ENCODE peak calls at places on chromosomes 1 and 21, in seven cellular contexts. W, N, F, X, B, H and V are unnamed samples.

GRCh38 chr1:169103443-169103842 is 3.0 kb upstream of the ATP1B1 start:
- DNase-seq in W (no peak), N (no peak), F (no peak), X (no peak), B (no peak), H (no peak), V (no peak)

GRCh38 chr1:180949616-180950000 is 36.9 kb downstream of the KIAA1614 start:
- DNase-seq in W (peak; percentile 16), N (no peak), F (no peak), X (no peak), B (no peak), H (no peak), V (no peak)

GRCh38 chr1:185074307-185074706 is 28.9 kb downstream of the RNF2 start:
- DNase-seq in W (no peak), N (no peak), F (no peak), X (no peak), B (no peak), H (no peak), V (no peak)

GRCh38 chr1:109687641-109688499 is at the start of gene GSTM1:
- DNase-seq in W (no peak), N (no peak), F (no peak), X (peak; percentile 49), B (no peak), H (peak; percentile 25), V (no peak)

GRCh38 chr1:12029720-12030339 is 10.5 kb downstream of the MIIP start:
- DNase-seq in W (no peak), N (no peak), F (no peak), X (no peak), B (no peak), H (no peak), V (no peak)

GRCh38 chr1:62784509-62785365 is 805 bp downstream of the ATG4C start:
- DNase-seq in W (peak; percentile 49), N (peak; percentile 9), F (no peak), X (no peak), B (no peak), H (no peak), V (no peak)

GRCh38 chr1:67957026-67957425 is 93.4 kb downstream of the DIRAS3 start:
- DNase-seq in W (peak; percentile 48), N (no peak), F (no peak), X (no peak), B (no peak), H (no peak), V (no peak)

GRCh38 chr1:240337795-240338194 is 246.1 kb downstream of the FMN2 start:
- DNase-seq in W (peak; percentile 5), N (no peak), F (no peak), X (no peak), B (no peak), H (no peak), V (peak; percentile 10)

GRCh38 chr21:45763506-45763905 is 120.0 kb downstream of the PCBP3 start:
- DNase-seq in W (no peak), N (no peak), F (no peak), X (no peak), B (no peak), H (no peak), V (no peak)

GRCh38 chr1:117093091-117093534 is 28.4 kb downstream of the TRIM45 start:
- DNase-seq in W (no peak), N (no peak), F (no peak), X (peak; percentile 29), B (no peak), H (no peak), V (no peak)

DNA sequence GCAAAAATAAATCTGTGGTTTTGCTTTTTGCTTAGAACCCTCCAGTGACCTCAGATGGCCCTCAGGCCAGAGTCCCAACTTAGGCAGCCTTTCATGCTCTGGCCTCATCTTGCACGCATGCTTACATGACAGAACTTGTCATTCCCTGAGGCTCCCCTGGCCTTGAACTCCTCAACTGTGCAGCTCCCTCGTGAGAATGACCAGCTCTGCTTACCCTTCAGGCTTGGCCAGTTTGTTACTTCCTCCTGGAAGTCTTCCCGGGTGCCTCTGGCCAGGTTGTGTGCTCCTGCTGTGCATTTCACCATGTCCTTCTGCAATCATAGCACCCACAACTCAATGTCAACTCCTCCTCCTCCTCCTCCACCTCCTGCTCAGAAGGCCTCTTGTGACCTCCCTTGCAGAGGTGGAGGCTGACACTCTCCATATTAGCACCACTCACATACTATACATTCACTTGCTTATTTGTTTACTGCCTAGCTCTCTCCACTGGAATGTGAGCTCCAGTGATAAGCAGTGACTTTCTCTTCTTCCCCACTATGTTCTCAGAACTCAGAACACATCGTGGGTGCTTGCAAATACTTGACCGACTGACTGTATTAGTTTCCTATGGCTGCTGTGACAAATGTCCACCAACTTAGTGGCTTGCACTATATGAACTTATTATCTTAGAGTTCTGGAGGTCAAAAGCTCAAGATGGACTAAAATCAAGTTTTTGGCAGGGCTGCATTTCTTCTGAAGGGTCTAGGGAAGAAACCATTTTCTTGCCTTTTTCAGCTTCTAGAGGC is 41.9 kb downstream of the RCSD1 start:
- DNase-seq in W (no peak), N (no peak), F (no peak), X (no peak), B (no peak), H (no peak), V (peak; percentile 97)
- TF ChIP-seq JUND in W (no peak), N (no peak), F (no peak), X (no peak), B (no peak), H (no peak), V (no peak)

DNA sequence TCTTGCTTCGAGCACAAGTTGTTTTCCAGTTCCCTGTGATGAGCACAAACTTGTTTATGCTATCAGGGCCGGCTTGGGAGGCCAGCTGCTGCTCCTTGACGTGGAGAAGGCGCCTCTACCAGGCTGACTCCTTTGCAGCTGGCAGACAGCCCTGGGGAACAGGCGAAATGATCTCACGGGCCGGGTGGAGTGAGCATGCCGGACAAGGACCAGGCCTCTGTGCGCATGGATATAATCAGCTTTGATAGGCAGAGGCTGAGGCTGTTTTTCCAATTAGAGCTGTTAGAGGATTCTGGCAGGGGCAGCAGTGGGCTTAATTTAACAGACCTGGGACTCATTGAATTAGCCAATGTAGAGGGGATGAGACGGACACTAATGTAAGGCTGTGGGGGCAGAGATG is 38.9 kb downstream of the FAM163A start:
- DNase-seq in W (peak; percentile 83), N (no peak), F (no peak), X (no peak), B (no peak), H (no peak), V (no peak)
- TF ChIP-seq JUND in W (no peak), N (no peak), F (no peak), X (no peak), B (no peak), H (no peak), V (no peak)

GRCh38 chr1:47178020-47178419 is 11.8 kb downstream of the PDZK1IP1 start:
- DNase-seq in W (no peak), N (no peak), F (no peak), X (no peak), B (no peak), H (no peak), V (no peak)

GRCh38 chr1:47172782-47173181 is 17.1 kb downstream of the PDZK1IP1 start:
- DNase-seq in W (no peak), N (no peak), F (no peak), X (no peak), B (no peak), H (no peak), V (no peak)

GRCh38 chr1:47175227-47175934 is 14.5 kb downstream of the PDZK1IP1 start:
- DNase-seq in W (peak; percentile 72), N (peak; percentile 82), F (peak; percentile 56), X (no peak), B (peak; percentile 64), H (no peak), V (peak; percentile 39)

GRCh38 chr1:47178665-47179022 is 11.2 kb downstream of the PDZK1IP1 start:
- DNase-seq in W (no peak), N (no peak), F (no peak), X (no peak), B (no peak), H (no peak), V (no peak)

GRCh38 chr1:47174621-47175020 is 15.2 kb downstream of the PDZK1IP1 start:
- DNase-seq in W (no peak), N (no peak), F (no peak), X (no peak), B (no peak), H (no peak), V (no peak)
- TF ChIP-seq JUND in W (no peak), N (no peak), F (no peak), X (no peak), B (no peak), H (no peak), V (no peak)

GRCh38 chr1:183841550-183841949 is 36.6 kb downstream of the RGL1 start:
- DNase-seq in W (no peak), N (no peak), F (no peak), X (no peak), B (no peak), H (peak; percentile 62), V (no peak)
- TF ChIP-seq JUND in W (no peak), N (no peak), F (no peak), X (no peak), B (no peak), H (no peak), V (no peak)

DNA sequence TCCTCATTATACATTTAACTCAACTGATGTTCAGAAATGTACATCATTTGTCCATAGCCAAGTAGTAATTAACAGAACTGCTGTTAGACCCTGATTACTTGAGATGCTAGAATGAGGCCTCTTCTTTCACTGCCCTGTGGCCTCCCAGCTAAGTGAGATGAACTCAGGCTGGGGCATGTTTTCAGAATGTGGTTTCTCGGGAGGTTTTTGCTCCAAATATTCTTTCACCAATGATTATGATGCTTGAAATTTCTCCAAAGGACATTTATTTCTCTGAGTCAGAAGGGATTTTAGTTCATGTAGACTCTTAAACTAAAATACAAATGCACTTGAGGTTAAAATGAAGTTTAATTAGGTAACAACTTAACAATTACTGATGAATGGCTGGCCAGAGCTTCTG is 34.6 kb upstream of the ADAMTS5 start:
- DNase-seq in W (no peak), N (no peak), F (no peak), X (no peak), B (no peak), H (no peak), V (no peak)
- TF ChIP-seq JUND in W (no peak), N (no peak), F (no peak), X (no peak), B (no peak), H (no peak), V (no peak)